ENCODE peak calls at places on chromosome 1, in four cellular contexts. Y is cardiac muscle cell, L is esophagus muscularis mucosa, C is tibial artery. V is an unnamed sample.

GRCh38 chr1:202163281-202164270 is 3.2 kb upstream of the PTPN7 start:
- DNase-seq in Y (no peak), L (no peak), C (no peak), V (no peak)

GRCh38 chr1:150150511-150151021 is 850 bp downstream of the PLEKHO1 start:
- DNase-seq in Y (peak; percentile 52), L (no peak), C (peak; percentile 76), V (no peak)

GRCh38 chr1:24301395-24302175 is 17.6 kb upstream of the GRHL3 start:
- DNase-seq in Y (no peak), L (no peak), C (no peak), V (no peak)

GRCh38 chr1:113786055-113786454 is 26.2 kb downstream of the RSBN1 start:
- DNase-seq in Y (peak; percentile 3), L (no peak), C (no peak), V (no peak)

GRCh38 chr1:211511947-211512346 is 20.0 kb upstream of the RD3 start:
- DNase-seq in Y (no peak), L (no peak), C (peak; percentile 71), V (no peak)

GRCh38 chr1:157992031-157992568 is 1.3 kb upstream of the KIRREL1 start:
- DNase-seq in Y (peak; percentile 83), L (no peak), C (peak; percentile 89), V (no peak)

GRCh38 chr1:99829269-99829668 is 20.9 kb upstream of the AGL start:
- DNase-seq in Y (no peak), L (no peak), C (no peak), V (no peak)

GRCh38 chr1:13860023-13860422 is 160.0 kb downstream of the PRDM2 start:
- DNase-seq in Y (no peak), L (no peak), C (no peak), V (no peak)

GRCh38 chr1:248239478-248239877 is 8.3 kb downstream of the OR2M4 start:
- DNase-seq in Y (no peak), L (no peak), C (no peak), V (no peak)

GRCh38 chr1:24323281-24323680 is 4.1 kb downstream of the GRHL3 start:
- DNase-seq in Y (no peak), L (no peak), C (no peak), V (no peak)

GRCh38 chr1:184691719-184692324 is 62.8 kb downstream of the EDEM3 start:
- DNase-seq in Y (peak; percentile 53), L (no peak), C (no peak), V (no peak)

GRCh38 chr1:2570261-2570794 is 14.2 kb downstream of the TNFRSF14 start:
- DNase-seq in Y (no peak), L (no peak), C (no peak), V (no peak)
- H3K27me3 ChIP-seq in Y (no peaks in the 10 kb centered on the region), L (no peaks in the 10 kb centered on the region), C (peaks cover 19% of the 10 kb centered on the region), V (no peaks in the 10 kb centered on the region)

GRCh38 chr1:179476484-179476883 is 99.3 kb downstream of the NPHS2 start:
- DNase-seq in Y (no peak), L (no peak), C (no peak), V (no peak)

DNA sequence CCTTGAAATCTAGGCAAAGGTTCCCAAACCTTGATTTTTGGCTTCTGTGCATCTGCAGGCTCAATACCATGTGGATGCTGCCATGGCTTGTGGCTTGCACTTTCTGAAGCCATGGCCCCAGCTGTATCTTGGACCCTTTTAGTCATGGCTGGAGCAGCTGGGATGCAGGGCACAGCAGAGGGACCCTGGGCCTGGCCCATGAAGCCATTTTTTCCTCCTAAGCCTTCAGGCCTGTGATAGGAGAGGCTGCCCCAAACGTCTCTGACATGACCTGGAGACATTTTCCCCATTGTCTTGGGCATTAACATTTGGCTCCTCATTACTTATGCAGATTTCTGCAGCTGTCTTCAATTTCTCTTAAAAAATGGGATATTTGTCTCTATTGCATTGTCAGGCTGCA is 97.4 kb downstream of the NPHS2 start:
- DNase-seq in Y (no peak), L (no peak), C (no peak), V (no peak)
- H3K9me3 ChIP-seq in Y (no peaks in the 10 kb centered on the region), L (peaks cover 29% of the 10 kb centered on the region), C (peaks cover 29% of the 10 kb centered on the region), V (peaks cover 15% of the 10 kb centered on the region)

GRCh38 chr1:179761296-179761695 is 18.2 kb downstream of the FAM163A start:
- DNase-seq in Y (no peak), L (no peak), C (no peak), V (no peak)
- H3K27ac ChIP-seq in Y (no peak overlapping the region), L (no peak overlapping the region), C (no peak overlapping the region), V (no peak overlapping the region)

GRCh38 chr1:2446861-2447260 is 29.2 kb upstream of the PLCH2 start:
- DNase-seq in Y (no peak), L (no peak), C (no peak), V (no peak)
- H3K27me3 ChIP-seq in Y (peaks cover 45% of the 10 kb centered on the region), L (no peaks in the 10 kb centered on the region), C (peaks cover 97% of the 10 kb centered on the region), V (no peaks in the 10 kb centered on the region)

DNA sequence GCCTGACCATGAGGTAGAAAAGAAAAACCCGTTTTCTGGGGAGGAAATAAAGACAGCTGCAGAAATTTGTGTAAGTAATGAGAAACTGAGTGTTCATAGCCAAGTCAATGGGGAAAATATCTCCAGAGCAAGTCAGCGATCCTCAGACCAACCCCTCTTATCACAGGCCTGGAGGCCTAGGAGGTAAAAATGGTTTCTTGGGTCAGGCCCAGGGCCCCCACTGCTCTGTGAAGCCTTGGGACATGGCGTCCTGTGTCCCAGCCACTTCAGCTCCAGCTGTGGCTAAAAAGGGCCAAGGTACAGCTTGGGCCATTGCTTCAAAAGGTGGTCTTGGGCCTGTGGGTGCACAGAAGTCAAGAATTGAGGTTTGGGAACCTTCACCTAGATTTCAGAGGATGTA is 101.0 kb downstream of the NPHS2 start:
- DNase-seq in Y (no peak), L (no peak), C (no peak), V (no peak)
- H3K9me3 ChIP-seq in Y (no peaks in the 10 kb centered on the region), L (peaks cover 29% of the 10 kb centered on the region), C (peaks cover 29% of the 10 kb centered on the region), V (peaks cover 15% of the 10 kb centered on the region)

GRCh38 chr1:234604726-234605492 is 5.1 kb downstream of the IRF2BP2 start:
- DNase-seq in Y (no peak), L (no peak), C (no peak), V (no peak)

GRCh38 chr1:234606731-234607090 is 3.3 kb downstream of the IRF2BP2 start:
- DNase-seq in Y (no peak), L (no peak), C (no peak), V (peak; percentile 33)

GRCh38 chr1:234607091-234608025 is 2.6 kb downstream of the IRF2BP2 start:
- DNase-seq in Y (peak; percentile 59), L (no peak), C (no peak), V (peak; percentile 43)

GRCh38 chr1:234605493-234605982 is 4.4 kb downstream of the IRF2BP2 start:
- DNase-seq in Y (no peak), L (no peak), C (no peak), V (no peak)

DNA sequence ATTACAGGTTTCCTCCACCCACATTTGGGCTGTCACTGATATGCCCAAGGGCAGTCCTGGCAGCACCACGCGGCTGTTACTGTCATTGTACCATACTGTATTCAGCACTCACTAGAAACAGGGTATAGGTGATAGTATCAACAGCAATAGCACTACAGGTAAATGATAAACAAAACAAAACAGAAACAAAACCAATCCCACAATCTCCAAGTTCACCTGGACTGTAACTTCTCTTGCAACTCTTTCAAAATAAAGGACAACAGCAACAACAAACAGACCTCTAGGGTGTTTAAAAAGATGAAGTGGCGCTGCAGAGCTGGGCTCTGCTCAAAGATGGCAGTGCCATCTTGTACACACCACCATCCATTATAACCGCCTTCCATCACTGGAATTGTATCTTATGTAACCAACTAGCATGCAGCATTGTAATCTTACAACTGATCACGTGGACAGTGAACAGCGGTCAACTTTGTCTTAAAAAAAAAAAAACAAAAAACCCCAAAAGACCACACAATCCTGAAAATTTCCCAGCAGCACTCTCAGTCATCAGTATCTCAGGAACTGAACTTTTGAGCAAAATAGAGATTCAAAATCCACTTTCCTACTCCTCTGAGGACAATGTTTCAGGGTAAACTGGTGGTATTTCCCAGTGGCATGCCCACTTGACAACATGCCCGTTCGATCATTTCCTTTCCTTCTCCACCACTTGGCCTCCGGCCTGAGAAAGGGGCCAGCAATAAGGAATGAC is 3.8 kb downstream of the IRF2BP2 start:
- DNase-seq in Y (no peak), L (no peak), C (no peak), V (peak; percentile 64)
- H3K27ac ChIP-seq in Y (peak overlapping the region; percentile 98), L (peak overlapping the region; percentile 100), C (peak overlapping the region; percentile 95), V (peak overlapping the region; percentile 98)

GRCh38 chr1:5771788-5772187 is 220.4 kb downstream of the NPHP4 start:
- DNase-seq in Y (no peak), L (no peak), C (no peak), V (no peak)

GRCh38 chr1:5768014-5768413 is 224.2 kb downstream of the NPHP4 start:
- DNase-seq in Y (no peak), L (no peak), C (peak; percentile 44), V (no peak)

GRCh38 chr1:5770981-5771765 is 221.1 kb downstream of the NPHP4 start:
- DNase-seq in Y (peak; percentile 35), L (no peak), C (no peak), V (no peak)

GRCh38 chr1:5769760-5770159 is 222.5 kb downstream of the NPHP4 start:
- DNase-seq in Y (no peak), L (no peak), C (no peak), V (no peak)

DNA sequence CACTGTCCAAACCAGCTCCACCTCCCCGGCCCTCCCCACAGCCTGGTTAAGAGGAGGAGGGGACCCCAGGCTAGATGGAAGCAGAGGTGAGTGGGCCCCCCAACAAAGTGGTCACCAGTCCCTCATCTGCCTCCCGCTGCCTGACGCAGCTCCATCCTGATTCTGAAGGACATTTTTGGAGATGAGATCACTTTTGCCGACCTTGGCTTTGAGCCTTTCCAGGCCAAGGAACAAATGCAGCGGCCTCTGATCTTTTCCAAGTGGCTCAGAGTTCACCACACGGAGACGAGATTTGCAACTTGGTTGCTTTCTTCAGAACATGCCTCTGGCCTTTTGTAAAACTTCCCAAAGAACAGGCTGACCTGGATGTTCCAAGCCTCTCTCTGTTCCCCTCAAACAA is 223.1 kb downstream of the NPHP4 start:
- DNase-seq in Y (no peak), L (no peak), C (no peak), V (no peak)
- H3K27me3 ChIP-seq in Y (peaks cover 18% of the 10 kb centered on the region), L (no peaks in the 10 kb centered on the region), C (peaks cover 69% of the 10 kb centered on the region), V (no peaks in the 10 kb centered on the region)

V was measured in CD4-positive, CD25-positive, alpha-beta regulatory T cell.